ENCODE peak calls at places on chromosomes 12 and 14, in eight cellular contexts. T is neural progenitor cell; M is activated T-cell treated with anti-CD3 and anti-CD28 coated beads, Interleukin-2, amount 50 U/mL, for 72 hours; R is NCI-H1105 treated with DMSO at 0.1 percent for 48 hours; E is breast epithelium; Y is HFFc6; L is smooth muscle cell of the brain vasculature; C is MCF 10A. B is an unnamed sample.

GRCh38 chr14:23512156-23512555 is 39.4 kb downstream of the ZFHX2 start:
- DNase-seq in T (no peak), M (peak; percentile 7), R (peak; percentile 77), E (no peak), Y (no peak), L (no peak), C (no peak), B (no peak)

GRCh38 chr12:121293603-121294002 is 2.9 kb downstream of the CAMKK2 start:
- DNase-seq in T (no peak), M (no peak), R (no peak), E (no peak), Y (no peak), L (no peak), C (no peak), B (no peak)

GRCh38 chr14:101357038-101357437 is 204.3 kb upstream of the DIO3 start:
- DNase-seq in T (no peak), M (no peak), R (no peak), E (peak; percentile 5), Y (no peak), L (no peak), C (no peak), B (no peak)

GRCh38 chr14:96162741-96163140 is 41.9 kb upstream of the BDKRB2 start:
- DNase-seq in T (no peak), M (no peak), R (no peak), E (no peak), Y (peak; percentile 60), L (no peak), C (no peak), B (no peak)

GRCh38 chr12:108551556-108551955 is 9.4 kb downstream of the SART3 start:
- DNase-seq in T (no peak), M (no peak), R (no peak), E (no peak), Y (peak; percentile 54), L (no peak), C (no peak), B (no peak)

GRCh38 chr12:68240975-68241374 is 12.4 kb downstream of the IL22 start:
- DNase-seq in T (no peak), M (peak; percentile 71), R (no peak), E (no peak), Y (no peak), L (no peak), C (no peak), B (no peak)

GRCh38 chr12:111768159-111768895 is 1.6 kb downstream of the ALDH2 start:
- DNase-seq in T (no peak), M (no peak), R (peak; percentile 59), E (no peak), Y (no peak), L (no peak), C (no peak), B (no peak)

GRCh38 chr12:29153231-29153630 is 4.2 kb downstream of the FAR2 start:
- DNase-seq in T (no peak), M (no peak), R (peak; percentile 84), E (no peak), Y (no peak), L (no peak), C (no peak), B (no peak)

GRCh38 chr14:31138301-31138700 is 69.3 kb downstream of the HECTD1 start:
- DNase-seq in T (no peak), M (no peak), R (no peak), E (no peak), Y (no peak), L (no peak), C (no peak), B (no peak)